ENCODE peak calls at places on chromosome 22, in four cellular contexts. One of them, this sample, is unnamed.

GRCh38 chr22:50302564-50302963 is 4.9 kb downstream of the PLXNB2 start:
- DNase-seq in HEK293T: no peak
- DNase-seq in K562: no peak
- DNase-seq in WTC11: no peak
- DNase-seq in this sample: no peak

GRCh38 chr22:16717699-16718558 is 107.3 kb downstream of the XKR3 start:
- DNase-seq in HEK293T: peak; percentile 10
- DNase-seq in K562: no peak
- DNase-seq in WTC11: no peak
- DNase-seq in this sample: no peak

GRCh38 chr22:36233796-36234195 is 5.5 kb downstream of the APOL2 start:
- DNase-seq in HEK293T: no peak
- DNase-seq in K562: no peak
- DNase-seq in WTC11: no peak
- DNase-seq in this sample: no peak

GRCh38 chr22:19941365-19942070 is at the start of the genes COMT and TXNRD2:
- DNase-seq in HEK293T: peak; percentile 88
- DNase-seq in K562: peak; percentile 100
- DNase-seq in WTC11: peak; percentile 61
- DNase-seq in this sample: no peak

GRCh38 chr22:35543702-35544101 is 3.1 kb downstream of the RASD2 start:
- DNase-seq in HEK293T: no peak
- DNase-seq in K562: no peak
- DNase-seq in WTC11: no peak
- DNase-seq in this sample: no peak

GRCh38 chr22:29481265-29482000 is 1.4 kb downstream of the NEFH start:
- DNase-seq in HEK293T: no peak
- DNase-seq in K562: peak; percentile 17
- DNase-seq in WTC11: peak; percentile 82
- DNase-seq in this sample: no peak

GRCh38 chr22:20569059-20570058 is 61.9 kb downstream of the MED15 start:
- DNase-seq in HEK293T: no peak
- DNase-seq in K562: no peak
- DNase-seq in WTC11: no peak
- DNase-seq in this sample: no peak

GRCh38 chr22:41488076-41488475 is 19.2 kb downstream of the ACO2 start:
- DNase-seq in HEK293T: no peak
- DNase-seq in K562: no peak
- DNase-seq in WTC11: no peak
- DNase-seq in this sample: no peak

GRCh38 chr22:20951151-20951931 is 15.7 kb upstream of the AIFM3 start:
- DNase-seq in HEK293T: no peak
- DNase-seq in K562: no peak
- DNase-seq in WTC11: no peak
- DNase-seq in this sample: peak; percentile 89

GRCh38 chr22:50673231-50674126 is 856 bp downstream of the SHANK3 start:
- DNase-seq in HEK293T: peak; percentile 5
- DNase-seq in K562: peak; percentile 6
- DNase-seq in WTC11: peak; percentile 41
- DNase-seq in this sample: no peak

GRCh38 chr22:20111045-20111688 is 4.7 kb upstream of the RANBP1 start:
- DNase-seq in HEK293T: peak; percentile 75
- DNase-seq in K562: peak; percentile 87
- DNase-seq in WTC11: no peak
- DNase-seq in this sample: peak; percentile 61

GRCh38 chr22:50728523-50728931 is 9.5 kb upstream of the ACR start:
- DNase-seq in HEK293T: no peak
- DNase-seq in K562: no peak
- DNase-seq in WTC11: peak; percentile 6
- DNase-seq in this sample: no peak

GRCh38 chr22:30863161-30863833 is 105.3 kb downstream of the MORC2 start:
- DNase-seq in HEK293T: peak; percentile 5
- DNase-seq in K562: peak; percentile 52
- DNase-seq in WTC11: no peak
- DNase-seq in this sample: peak; percentile 93

GRCh38 chr22:34111210-34111824 is 191.0 kb upstream of the LARGE1 start:
- DNase-seq in HEK293T: peak; percentile 65
- DNase-seq in K562: peak; percentile 23
- DNase-seq in WTC11: peak; percentile 49
- DNase-seq in this sample: peak; percentile 22

GRCh38 chr22:19756288-19757128 is 4.1 kb upstream of the TBX1 start:
- DNase-seq in HEK293T: peak; percentile 73
- DNase-seq in K562: peak; percentile 99
- DNase-seq in WTC11: peak; percentile 70
- DNase-seq in this sample: peak; percentile 35

GRCh38 chr22:33105501-33105911 is 47.3 kb upstream of the SYN3 start:
- DNase-seq in HEK293T: no peak
- DNase-seq in K562: no peak
- DNase-seq in WTC11: no peak
- DNase-seq in this sample: no peak

GRCh38 chr22:29892757-29893156 is 9.8 kb downstream of the MTMR3 start:
- DNase-seq in HEK293T: no peak
- DNase-seq in K562: no peak
- DNase-seq in WTC11: no peak
- DNase-seq in this sample: no peak

GRCh38 chr22:26464312-26464711 is 19.3 kb downstream of the HPS4 start:
- DNase-seq in HEK293T: no peak
- DNase-seq in K562: no peak
- DNase-seq in WTC11: no peak
- DNase-seq in this sample: no peak

GRCh38 chr22:42814215-42814614 is 42.9 kb downstream of the ARFGAP3 start:
- DNase-seq in HEK293T: no peak
- DNase-seq in K562: no peak
- DNase-seq in WTC11: no peak
- DNase-seq in this sample: peak; percentile 42

GRCh38 chr22:49958462-49958921 is 2.1 kb upstream of the PIM3 start:
- DNase-seq in HEK293T: no peak
- DNase-seq in K562: no peak
- DNase-seq in WTC11: no peak
- DNase-seq in this sample: no peak

GRCh38 chr22:42788466-42788865 is 67.8 kb upstream of the A4GALT start:
- DNase-seq in HEK293T: no peak
- DNase-seq in K562: no peak
- DNase-seq in WTC11: no peak
- DNase-seq in this sample: no peak

GRCh38 chr22:49015459-49015858 is 812.2 kb downstream of the BRD1 start:
- DNase-seq in HEK293T: no peak
- DNase-seq in K562: no peak
- DNase-seq in WTC11: no peak
- DNase-seq in this sample: no peak

GRCh38 chr22:33851240-33851639 is 69.0 kb downstream of the LARGE1 start:
- DNase-seq in HEK293T: no peak
- DNase-seq in K562: no peak
- DNase-seq in WTC11: no peak
- DNase-seq in this sample: no peak

DNA sequence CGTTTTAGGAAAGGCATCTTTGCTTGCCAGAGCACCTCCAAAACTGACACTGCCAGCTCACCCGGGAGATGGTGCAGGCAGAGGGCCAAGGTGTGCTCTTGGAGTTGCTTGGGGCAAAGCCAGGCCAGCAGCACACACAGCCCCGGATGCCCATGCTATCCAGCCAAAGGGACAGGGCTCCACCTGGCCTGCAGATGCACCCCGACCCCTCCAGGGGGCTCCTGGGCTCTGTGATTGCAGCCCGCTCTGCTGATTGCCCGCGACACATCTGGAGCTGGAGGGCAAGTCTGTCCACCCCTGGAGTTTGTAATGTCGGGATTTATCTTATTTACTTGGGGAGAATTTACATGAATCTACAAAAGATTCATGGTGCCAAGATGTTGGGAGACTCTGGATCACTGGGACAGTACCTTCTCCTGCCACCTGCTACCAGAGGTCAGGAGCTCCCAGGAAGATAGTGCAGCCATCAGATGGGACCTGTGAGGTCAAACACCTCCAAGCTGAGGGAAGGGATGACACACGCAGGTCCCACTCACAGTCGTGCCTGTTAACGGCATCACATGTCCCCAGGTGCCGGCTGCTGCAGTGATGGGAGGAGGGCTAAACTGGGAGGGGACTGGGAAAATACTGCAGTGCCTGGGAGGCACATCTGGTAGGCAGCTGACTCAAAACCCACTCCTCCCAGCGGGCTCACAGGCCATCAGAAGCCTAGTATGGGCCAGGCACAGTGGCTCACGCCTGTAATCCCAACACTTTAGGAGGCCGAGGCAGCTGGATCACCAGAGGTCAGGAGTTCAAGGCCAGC is 17.2 kb downstream of the CBX7 start:
- DNase-seq in HEK293T: peak; percentile 70
- DNase-seq in K562: peak; percentile 70
- DNase-seq in WTC11: peak; percentile 90
- DNase-seq in this sample: peak; percentile 55
- TF ChIP-seq ELF4 in HEK293T: no peak
- TF ChIP-seq ELF4 in K562: no peak
- TF ChIP-seq ELF4 in WTC11: no peak
- TF ChIP-seq ELF4 in this sample: no peak

GRCh38 chr22:27525711-27526110 is 275.8 kb downstream of the MN1 start:
- DNase-seq in HEK293T: no peak
- DNase-seq in K562: no peak
- DNase-seq in WTC11: no peak
- DNase-seq in this sample: no peak

GRCh38 chr22:27523711-27524110 is 277.8 kb downstream of the MN1 start:
- DNase-seq in HEK293T: no peak
- DNase-seq in K562: no peak
- DNase-seq in WTC11: no peak
- DNase-seq in this sample: no peak

GRCh38 chr22:27531782-27532530 is 269.6 kb downstream of the MN1 start:
- DNase-seq in HEK293T: no peak
- DNase-seq in K562: no peak
- DNase-seq in WTC11: no peak
- DNase-seq in this sample: no peak

DNA sequence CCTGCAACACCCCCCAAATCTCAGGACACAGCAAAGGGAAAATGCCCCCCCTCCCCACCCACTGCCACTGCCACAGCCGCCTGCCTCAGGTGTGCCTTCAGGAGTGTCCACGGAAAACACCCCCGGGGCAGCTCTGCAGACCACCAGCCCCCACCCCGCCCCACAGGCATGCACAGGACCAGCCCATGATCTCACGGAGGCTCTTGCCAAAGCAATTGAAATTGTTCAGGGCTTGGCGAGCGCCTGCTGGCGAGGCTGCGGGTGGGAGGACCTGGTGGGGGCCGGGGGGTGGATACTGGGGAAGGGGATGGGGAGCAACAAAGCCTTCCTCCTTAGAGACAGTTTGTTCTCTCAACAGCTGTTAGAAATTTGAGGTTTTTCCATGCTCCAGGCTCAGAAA is 274.7 kb downstream of the MN1 start:
- DNase-seq in HEK293T: no peak
- DNase-seq in K562: no peak
- DNase-seq in WTC11: no peak
- DNase-seq in this sample: no peak
- TF ChIP-seq ELF4 in HEK293T: no peak
- TF ChIP-seq ELF4 in K562: no peak
- TF ChIP-seq ELF4 in WTC11: no peak
- TF ChIP-seq ELF4 in this sample: no peak

GRCh38 chr22:44192098-44192810 is 11.5 kb downstream of the PARVG start:
- DNase-seq in HEK293T: peak; percentile 75
- DNase-seq in K562: peak; percentile 83
- DNase-seq in WTC11: peak; percentile 86
- DNase-seq in this sample: no peak
- TF ChIP-seq ELF4 in HEK293T: no peak
- TF ChIP-seq ELF4 in K562: no peak
- TF ChIP-seq ELF4 in WTC11: no peak
- TF ChIP-seq ELF4 in this sample: no peak

DNA sequence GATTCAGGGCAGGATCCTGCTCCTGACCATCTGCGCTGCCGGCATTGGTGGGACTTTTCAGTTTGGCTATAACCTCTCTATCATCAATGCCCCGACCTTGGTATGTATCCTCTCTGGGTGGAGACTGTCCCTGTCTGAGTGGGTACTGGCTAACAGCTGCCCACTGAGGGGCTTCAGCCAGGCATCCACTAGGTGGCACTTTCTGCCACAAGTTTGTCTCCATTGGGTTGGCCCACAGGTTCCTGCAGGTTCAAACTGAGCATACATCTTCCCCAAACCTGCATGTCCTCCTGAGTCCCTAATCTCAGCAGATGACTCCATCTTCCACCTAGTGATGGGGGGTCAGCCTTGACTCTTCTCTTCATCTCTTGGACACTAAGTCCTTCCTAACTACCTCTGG is 4.4 kb downstream of the SLC2A11 start:
- DNase-seq in HEK293T: peak; percentile 73
- DNase-seq in K562: no peak
- DNase-seq in WTC11: peak; percentile 60
- DNase-seq in this sample: no peak
- TF ChIP-seq ELF4 in HEK293T: no peak
- TF ChIP-seq ELF4 in K562: no peak
- TF ChIP-seq ELF4 in WTC11: no peak
- TF ChIP-seq ELF4 in this sample: no peak

GRCh38 chr22:47155131-47155885 is 392.9 kb downstream of the TBC1D22A start:
- DNase-seq in HEK293T: no peak
- DNase-seq in K562: no peak
- DNase-seq in WTC11: no peak
- DNase-seq in this sample: no peak

GRCh38 chr22:47155912-47156311 is 393.5 kb downstream of the TBC1D22A start:
- DNase-seq in HEK293T: no peak
- DNase-seq in K562: peak; percentile 11
- DNase-seq in WTC11: no peak
- DNase-seq in this sample: no peak

GRCh38 chr22:47152938-47153337 is 390.5 kb downstream of the TBC1D22A start:
- DNase-seq in HEK293T: no peak
- DNase-seq in K562: no peak
- DNase-seq in WTC11: no peak
- DNase-seq in this sample: no peak

GRCh38 chr22:47153854-47154542 is 391.5 kb downstream of the TBC1D22A start:
- DNase-seq in HEK293T: no peak
- DNase-seq in K562: no peak
- DNase-seq in WTC11: no peak
- DNase-seq in this sample: no peak

GRCh38 chr22:47154621-47155081 is 392.2 kb downstream of the TBC1D22A start:
- DNase-seq in HEK293T: no peak
- DNase-seq in K562: no peak
- DNase-seq in WTC11: no peak
- DNase-seq in this sample: no peak
- TF ChIP-seq ELF4 in HEK293T: no peak
- TF ChIP-seq ELF4 in K562: no peak
- TF ChIP-seq ELF4 in WTC11: no peak
- TF ChIP-seq ELF4 in this sample: no peak

DNA sequence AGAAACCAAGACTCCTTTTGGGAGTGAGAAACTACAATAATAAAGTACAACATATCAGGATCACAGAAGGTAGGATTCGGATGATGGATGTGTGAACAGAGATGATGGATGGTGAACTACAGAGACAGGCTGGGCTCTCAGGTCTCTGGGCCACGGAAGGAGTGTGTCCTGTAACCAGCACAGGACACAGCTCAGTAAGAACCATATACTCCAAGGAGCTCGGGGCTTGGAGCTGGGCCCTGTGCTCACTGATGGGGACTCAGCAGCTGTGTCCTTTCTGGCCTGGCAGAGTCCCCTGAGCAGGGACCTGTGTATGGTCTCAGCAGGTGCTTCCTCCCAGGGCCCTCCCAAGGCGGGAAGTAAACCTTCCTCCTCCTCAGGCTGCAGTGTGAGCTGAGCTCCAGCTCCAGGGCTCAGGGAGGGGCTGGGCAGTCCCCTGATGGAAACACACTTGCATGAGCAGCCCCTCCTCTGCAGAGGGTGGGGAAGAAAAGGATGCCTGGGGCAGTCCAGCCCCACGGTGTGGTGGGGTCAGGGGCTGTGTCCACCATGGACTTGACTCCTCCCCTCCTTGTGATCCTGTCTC is 39.8 kb upstream of the TOP3B start:
- DNase-seq in HEK293T: no peak
- DNase-seq in K562: peak; percentile 61
- DNase-seq in WTC11: no peak
- DNase-seq in this sample: no peak
- TF ChIP-seq ELF4 in HEK293T: no peak
- TF ChIP-seq ELF4 in K562: no peak
- TF ChIP-seq ELF4 in WTC11: no peak
- TF ChIP-seq ELF4 in this sample: no peak